ENCODE peak calls at places on chromosomes 16 and 17, in four cellular contexts. S is progenitor cell of endocrine pancreas; M is activated naive CD8-positive, alpha-beta T cell treated with anti-CD3 and anti-CD28 coated beads, Interleukin-2, amount 50 U/mL, for 24 hours; N is osteocyte. I is an unnamed sample.

GRCh38 chr17:6366144-6366755 is 68.7 kb downstream of the AIPL1 start:
- DNase-seq in S (no peak), M (no peak), N (peak), I (peak)

GRCh38 chr16:67653131-67654068 is 6.7 kb downstream of the ACD start:
- DNase-seq in S (no peak), M (no peak), N (peak), I (no peak)

GRCh38 chr16:70715113-70715711 is 29.4 kb upstream of the MTSS2 start:
- DNase-seq in S (no peak), M (no peak), N (peak), I (peak)

GRCh38 chr17:40519089-40519775 is 17.8 kb upstream of the TNS4 start:
- DNase-seq in S (no peak), M (no peak), N (no peak), I (no peak)

GRCh38 chr16:70410736-70411135 is 28.2 kb downstream of the ST3GAL2 start:
- DNase-seq in S (no peak), M (no peak), N (no peak), I (no peak)

GRCh38 chr17:36837193-36837592 is 100.1 kb upstream of the LHX1 start:
- DNase-seq in S (no peak), M (no peak), N (no peak), I (no peak)

GRCh38 chr16:75591001-75591852 is 25.0 kb downstream of the GABARAPL2 start:
- DNase-seq in S (no peak), M (no peak), N (no peak), I (no peak)

GRCh38 chr16:35737076-35737475 is 2277.7 kb downstream of the TP53TG3F start:
- DNase-seq in S (no peak), M (no peak), N (no peak), I (no peak)

GRCh38 chr17:61872099-61872498 is 8.8 kb upstream of the BRIP1 start:
- DNase-seq in S (no peak), M (no peak), N (no peak), I (no peak)

GRCh38 chr16:31003744-31004143 is 6.7 kb downstream of the STX1B start:
- DNase-seq in S (no peak), M (no peak), N (no peak), I (no peak)

GRCh38 chr16:65125322-65125721 is 3.5 kb upstream of the CDH11 start:
- DNase-seq in S (no peak), M (no peak), N (no peak), I (no peak)

GRCh38 chr17:34542700-34543336 is 36.6 kb upstream of the TMEM132E start:
- DNase-seq in S (no peak), M (peak), N (no peak), I (no peak)

GRCh38 chr17:72205357-72205756 is 84.5 kb downstream of the SOX9 start:
- DNase-seq in S (no peak), M (no peak), N (no peak), I (no peak)

GRCh38 chr16:70589998-70590471 is 56.3 kb upstream of the IL34 start:
- DNase-seq in S (no peak), M (no peak), N (peak), I (no peak)

GRCh38 chr16:88726408-88726749 is 20.1 kb downstream of the CTU2 start:
- DNase-seq in S (no peak), M (no peak), N (no peak), I (no peak)

GRCh38 chr16:75042423-75043174 is 43.8 kb downstream of the ZNRF1 start:
- DNase-seq in S (no peak), M (no peak), N (no peak), I (no peak)